ENCODE peak calls at places on chromosome 15, in nine cellular contexts. M is heart right ventricle; H is stimulated activated CD4-positive, alpha-beta T cell treated with anti-CD3 and anti-CD28 coated beads, Interleukin-1b, Interleukin-23, amount 100 ng/mL, for 48 hours; I is C1 segment of cervical spinal cord; V is stimulated activated CD8-positive, alpha-beta memory T cell treated with anti-CD3 and anti-CD28 coated beads, Interleukin-12 subunit alpha, Interleukin-12 subunit beta, amount 100 ng/mL, for 1 hour; A is NCI-H1092; R is RKO; G is anterior cingulate cortex; S is ELR. Y is an unnamed sample.

GRCh38 chr15:47507221-47507985 is 209.9 kb upstream of the SEMA6D start:
- DNase-seq in M (no peak), H (no peak), I (no peak), V (no peak), A (no peak), R (no peak), G (no peak), S (no peak), Y (no peak)

GRCh38 chr15:98649621-98649995 is 1.3 kb downstream of the IGF1R start:
- DNase-seq in M (peak), H (peak), I (no peak), V (peak), A (no peak), R (peak), G (no peak), S (peak), Y (peak)

GRCh38 chr15:34855893-34856292 is 60.5 kb upstream of the ACTC1 start:
- DNase-seq in M (peak), H (no peak), I (no peak), V (no peak), A (no peak), R (no peak), G (peak), S (peak), Y (no peak)

GRCh38 chr15:73996939-73997338 is 2.4 kb downstream of the PML start:
- DNase-seq in M (peak), H (no peak), I (no peak), V (no peak), A (no peak), R (peak), G (peak), S (peak), Y (peak)

GRCh38 chr15:68203486-68203885 is 1.6 kb downstream of the CALML4 start:
- DNase-seq in M (no peak), H (no peak), I (no peak), V (no peak), A (no peak), R (no peak), G (no peak), S (no peak), Y (no peak)

GRCh38 chr15:82934100-82934880 is 18.2 kb downstream of the HOMER2 start:
- DNase-seq in M (no peak), H (no peak), I (no peak), V (no peak), A (no peak), R (no peak), G (no peak), S (no peak), Y (no peak)

GRCh38 chr15:96408591-96409183 is 78.2 kb downstream of the NR2F2 start:
- DNase-seq in M (no peak), H (no peak), I (no peak), V (no peak), A (no peak), R (no peak), G (no peak), S (no peak), Y (no peak)

GRCh38 chr15:78104119-78104479 is 11.7 kb downstream of the SH2D7 start:
- DNase-seq in M (no peak), H (no peak), I (no peak), V (no peak), A (no peak), R (no peak), G (no peak), S (no peak), Y (no peak)

GRCh38 chr15:41401904-41402267 is 410 bp downstream of the NDUFAF1 start:
- DNase-seq in M (no peak), H (no peak), I (no peak), V (no peak), A (no peak), R (no peak), G (no peak), S (no peak), Y (no peak)

GRCh38 chr15:84653910-84654688 is at the start of gene WDR73:
- DNase-seq in M (peak), H (peak), I (peak), V (peak), A (peak), R (peak), G (peak), S (peak), Y (peak)

GRCh38 chr15:86711476-86711875 is 631.8 kb downstream of the AGBL1 start:
- DNase-seq in M (no peak), H (no peak), I (no peak), V (no peak), A (no peak), R (no peak), G (no peak), S (no peak), Y (no peak)

GRCh38 chr15:65077981-65078352 is 1.4 kb downstream of the KBTBD13 start:
- DNase-seq in M (peak), H (peak), I (no peak), V (peak), A (peak), R (no peak), G (no peak), S (peak), Y (peak)